ENCODE peak calls at places on chromosomes 12 and 14, in nine cellular contexts. One of them, this sample, is unnamed.

GRCh38 chr14:52266179-52266578 is 1.3 kb upstream of the PTGDR start:
- DNase-seq in Peyer's patch: no peak
- DNase-seq in naive thymus-derived CD8-positive, alpha-beta T cell: no peak
- DNase-seq in SIG-M5: no peak
- DNase-seq in keratinocyte: no peak
- DNase-seq in stimulated activated CD4-positive, alpha-beta T cell treated with anti-CD3 and anti-CD28 coated beads, Interleukin-1b, Interleukin-23, amount 100 ng/mL, for 1 hour: no peak
- DNase-seq in type B pancreatic cell: no peak
- DNase-seq in NAMALWA: no peak
- DNase-seq in right cardiac atrium: peak
- DNase-seq in this sample: no peak

GRCh38 chr12:71556881-71557280 is 106.8 kb downstream of the ZFC3H1 start:
- DNase-seq in Peyer's patch: no peak
- DNase-seq in naive thymus-derived CD8-positive, alpha-beta T cell: no peak
- DNase-seq in SIG-M5: no peak
- DNase-seq in keratinocyte: peak
- DNase-seq in stimulated activated CD4-positive, alpha-beta T cell treated with anti-CD3 and anti-CD28 coated beads, Interleukin-1b, Interleukin-23, amount 100 ng/mL, for 1 hour: no peak
- DNase-seq in type B pancreatic cell: no peak
- DNase-seq in NAMALWA: no peak
- DNase-seq in right cardiac atrium: no peak
- DNase-seq in this sample: no peak

GRCh38 chr14:72892879-72893635 is 844 bp downstream of the DPF3 start:
- DNase-seq in Peyer's patch: peak
- DNase-seq in naive thymus-derived CD8-positive, alpha-beta T cell: peak
- DNase-seq in SIG-M5: no peak
- DNase-seq in keratinocyte: no peak
- DNase-seq in stimulated activated CD4-positive, alpha-beta T cell treated with anti-CD3 and anti-CD28 coated beads, Interleukin-1b, Interleukin-23, amount 100 ng/mL, for 1 hour: no peak
- DNase-seq in type B pancreatic cell: peak
- DNase-seq in NAMALWA: no peak
- DNase-seq in right cardiac atrium: peak
- DNase-seq in this sample: no peak

GRCh38 chr14:91906374-91906773 is 39.0 kb upstream of the TC2N start:
- DNase-seq in Peyer's patch: no peak
- DNase-seq in naive thymus-derived CD8-positive, alpha-beta T cell: no peak
- DNase-seq in SIG-M5: no peak
- DNase-seq in keratinocyte: no peak
- DNase-seq in stimulated activated CD4-positive, alpha-beta T cell treated with anti-CD3 and anti-CD28 coated beads, Interleukin-1b, Interleukin-23, amount 100 ng/mL, for 1 hour: no peak
- DNase-seq in type B pancreatic cell: no peak
- DNase-seq in NAMALWA: no peak
- DNase-seq in right cardiac atrium: no peak
- DNase-seq in this sample: no peak

GRCh38 chr12:2336409-2336829 is 283.6 kb downstream of the CACNA1C start:
- DNase-seq in Peyer's patch: no peak
- DNase-seq in naive thymus-derived CD8-positive, alpha-beta T cell: no peak
- DNase-seq in SIG-M5: peak
- DNase-seq in keratinocyte: peak
- DNase-seq in stimulated activated CD4-positive, alpha-beta T cell treated with anti-CD3 and anti-CD28 coated beads, Interleukin-1b, Interleukin-23, amount 100 ng/mL, for 1 hour: no peak
- DNase-seq in type B pancreatic cell: no peak
- DNase-seq in NAMALWA: no peak
- DNase-seq in right cardiac atrium: no peak
- DNase-seq in this sample: no peak

GRCh38 chr12:54037360-54038259 is 4.8 kb downstream of the HOXC5 start:
- DNase-seq in Peyer's patch: no peak
- DNase-seq in naive thymus-derived CD8-positive, alpha-beta T cell: no peak
- DNase-seq in SIG-M5: no peak
- DNase-seq in keratinocyte: no peak
- DNase-seq in stimulated activated CD4-positive, alpha-beta T cell treated with anti-CD3 and anti-CD28 coated beads, Interleukin-1b, Interleukin-23, amount 100 ng/mL, for 1 hour: no peak
- DNase-seq in type B pancreatic cell: no peak
- DNase-seq in NAMALWA: no peak
- DNase-seq in right cardiac atrium: no peak
- DNase-seq in this sample: no peak

GRCh38 chr14:102907980-102908730 is 14.3 kb upstream of the AMN start:
- DNase-seq in Peyer's patch: no peak
- DNase-seq in naive thymus-derived CD8-positive, alpha-beta T cell: no peak
- DNase-seq in SIG-M5: no peak
- DNase-seq in keratinocyte: no peak
- DNase-seq in stimulated activated CD4-positive, alpha-beta T cell treated with anti-CD3 and anti-CD28 coated beads, Interleukin-1b, Interleukin-23, amount 100 ng/mL, for 1 hour: no peak
- DNase-seq in type B pancreatic cell: no peak
- DNase-seq in NAMALWA: no peak
- DNase-seq in right cardiac atrium: peak
- DNase-seq in this sample: no peak

GRCh38 chr12:1810201-1810930 is 10.0 kb upstream of the LRTM2 start:
- DNase-seq in Peyer's patch: no peak
- DNase-seq in naive thymus-derived CD8-positive, alpha-beta T cell: no peak
- DNase-seq in SIG-M5: no peak
- DNase-seq in keratinocyte: no peak
- DNase-seq in stimulated activated CD4-positive, alpha-beta T cell treated with anti-CD3 and anti-CD28 coated beads, Interleukin-1b, Interleukin-23, amount 100 ng/mL, for 1 hour: no peak
- DNase-seq in type B pancreatic cell: no peak
- DNase-seq in NAMALWA: no peak
- DNase-seq in right cardiac atrium: no peak
- DNase-seq in this sample: no peak

GRCh38 chr14:94473666-94474410 is 2.2 kb downstream of the SERPINA9 start:
- DNase-seq in Peyer's patch: peak
- DNase-seq in naive thymus-derived CD8-positive, alpha-beta T cell: no peak
- DNase-seq in SIG-M5: no peak
- DNase-seq in keratinocyte: no peak
- DNase-seq in stimulated activated CD4-positive, alpha-beta T cell treated with anti-CD3 and anti-CD28 coated beads, Interleukin-1b, Interleukin-23, amount 100 ng/mL, for 1 hour: no peak
- DNase-seq in type B pancreatic cell: no peak
- DNase-seq in NAMALWA: no peak
- DNase-seq in right cardiac atrium: no peak
- DNase-seq in this sample: peak

GRCh38 chr12:22321620-22322019 is 12.9 kb downstream of the ST8SIA1 start:
- DNase-seq in Peyer's patch: no peak
- DNase-seq in naive thymus-derived CD8-positive, alpha-beta T cell: no peak
- DNase-seq in SIG-M5: peak
- DNase-seq in keratinocyte: no peak
- DNase-seq in stimulated activated CD4-positive, alpha-beta T cell treated with anti-CD3 and anti-CD28 coated beads, Interleukin-1b, Interleukin-23, amount 100 ng/mL, for 1 hour: no peak
- DNase-seq in type B pancreatic cell: no peak
- DNase-seq in NAMALWA: peak
- DNase-seq in right cardiac atrium: peak
- DNase-seq in this sample: no peak

GRCh38 chr14:100004392-100004791 is 60.8 kb upstream of the EVL start:
- DNase-seq in Peyer's patch: no peak
- DNase-seq in naive thymus-derived CD8-positive, alpha-beta T cell: no peak
- DNase-seq in SIG-M5: no peak
- DNase-seq in keratinocyte: no peak
- DNase-seq in stimulated activated CD4-positive, alpha-beta T cell treated with anti-CD3 and anti-CD28 coated beads, Interleukin-1b, Interleukin-23, amount 100 ng/mL, for 1 hour: no peak
- DNase-seq in type B pancreatic cell: no peak
- DNase-seq in NAMALWA: peak
- DNase-seq in right cardiac atrium: no peak
- DNase-seq in this sample: no peak

GRCh38 chr14:73786632-73786941 is 65.0 kb upstream of the PTGR2 start:
- DNase-seq in Peyer's patch: no peak
- DNase-seq in naive thymus-derived CD8-positive, alpha-beta T cell: no peak
- DNase-seq in SIG-M5: no peak
- DNase-seq in keratinocyte: no peak
- DNase-seq in stimulated activated CD4-positive, alpha-beta T cell treated with anti-CD3 and anti-CD28 coated beads, Interleukin-1b, Interleukin-23, amount 100 ng/mL, for 1 hour: no peak
- DNase-seq in type B pancreatic cell: no peak
- DNase-seq in NAMALWA: peak
- DNase-seq in right cardiac atrium: peak
- DNase-seq in this sample: no peak

GRCh38 chr12:109888179-109889020 is 8.1 kb upstream of the GLTP start:
- DNase-seq in Peyer's patch: no peak
- DNase-seq in naive thymus-derived CD8-positive, alpha-beta T cell: no peak
- DNase-seq in SIG-M5: no peak
- DNase-seq in keratinocyte: peak
- DNase-seq in stimulated activated CD4-positive, alpha-beta T cell treated with anti-CD3 and anti-CD28 coated beads, Interleukin-1b, Interleukin-23, amount 100 ng/mL, for 1 hour: no peak
- DNase-seq in type B pancreatic cell: no peak
- DNase-seq in NAMALWA: peak
- DNase-seq in right cardiac atrium: no peak
- DNase-seq in this sample: no peak

GRCh38 chr12:7042847-7043246 is 17.7 kb upstream of the C1S start:
- DNase-seq in Peyer's patch: no peak
- DNase-seq in naive thymus-derived CD8-positive, alpha-beta T cell: no peak
- DNase-seq in SIG-M5: no peak
- DNase-seq in keratinocyte: no peak
- DNase-seq in stimulated activated CD4-positive, alpha-beta T cell treated with anti-CD3 and anti-CD28 coated beads, Interleukin-1b, Interleukin-23, amount 100 ng/mL, for 1 hour: no peak
- DNase-seq in type B pancreatic cell: no peak
- DNase-seq in NAMALWA: peak
- DNase-seq in right cardiac atrium: no peak
- DNase-seq in this sample: no peak

GRCh38 chr12:5807090-5807414 is 138.0 kb downstream of the ANO2 start:
- DNase-seq in Peyer's patch: no peak
- DNase-seq in naive thymus-derived CD8-positive, alpha-beta T cell: no peak
- DNase-seq in SIG-M5: no peak
- DNase-seq in keratinocyte: no peak
- DNase-seq in stimulated activated CD4-positive, alpha-beta T cell treated with anti-CD3 and anti-CD28 coated beads, Interleukin-1b, Interleukin-23, amount 100 ng/mL, for 1 hour: no peak
- DNase-seq in type B pancreatic cell: no peak
- DNase-seq in NAMALWA: no peak
- DNase-seq in right cardiac atrium: no peak
- DNase-seq in this sample: no peak

GRCh38 chr14:90293766-90294471 is 37.6 kb downstream of the PSMC1 start:
- DNase-seq in Peyer's patch: no peak
- DNase-seq in naive thymus-derived CD8-positive, alpha-beta T cell: no peak
- DNase-seq in SIG-M5: no peak
- DNase-seq in keratinocyte: no peak
- DNase-seq in stimulated activated CD4-positive, alpha-beta T cell treated with anti-CD3 and anti-CD28 coated beads, Interleukin-1b, Interleukin-23, amount 100 ng/mL, for 1 hour: no peak
- DNase-seq in type B pancreatic cell: no peak
- DNase-seq in NAMALWA: no peak
- DNase-seq in right cardiac atrium: no peak
- DNase-seq in this sample: no peak

GRCh38 chr12:66074561-66074960 is 56.0 kb downstream of the LLPH start:
- DNase-seq in Peyer's patch: no peak
- DNase-seq in naive thymus-derived CD8-positive, alpha-beta T cell: no peak
- DNase-seq in SIG-M5: no peak
- DNase-seq in keratinocyte: no peak
- DNase-seq in stimulated activated CD4-positive, alpha-beta T cell treated with anti-CD3 and anti-CD28 coated beads, Interleukin-1b, Interleukin-23, amount 100 ng/mL, for 1 hour: no peak
- DNase-seq in type B pancreatic cell: no peak
- DNase-seq in NAMALWA: no peak
- DNase-seq in right cardiac atrium: no peak
- DNase-seq in this sample: no peak

GRCh38 chr14:23910081-23910875 is 43.3 kb upstream of the DHRS4 start:
- DNase-seq in Peyer's patch: peak
- DNase-seq in naive thymus-derived CD8-positive, alpha-beta T cell: no peak
- DNase-seq in SIG-M5: no peak
- DNase-seq in keratinocyte: no peak
- DNase-seq in stimulated activated CD4-positive, alpha-beta T cell treated with anti-CD3 and anti-CD28 coated beads, Interleukin-1b, Interleukin-23, amount 100 ng/mL, for 1 hour: no peak
- DNase-seq in type B pancreatic cell: no peak
- DNase-seq in NAMALWA: peak
- DNase-seq in right cardiac atrium: no peak
- DNase-seq in this sample: no peak

GRCh38 chr14:67547224-67547780 is 14.2 kb downstream of the PLEKHH1 start:
- DNase-seq in Peyer's patch: no peak
- DNase-seq in naive thymus-derived CD8-positive, alpha-beta T cell: no peak
- DNase-seq in SIG-M5: no peak
- DNase-seq in keratinocyte: no peak
- DNase-seq in stimulated activated CD4-positive, alpha-beta T cell treated with anti-CD3 and anti-CD28 coated beads, Interleukin-1b, Interleukin-23, amount 100 ng/mL, for 1 hour: no peak
- DNase-seq in type B pancreatic cell: no peak
- DNase-seq in NAMALWA: no peak
- DNase-seq in right cardiac atrium: no peak
- DNase-seq in this sample: no peak

GRCh38 chr14:105171004-105171673 is 2.6 kb upstream of the JAG2 start:
- DNase-seq in Peyer's patch: no peak
- DNase-seq in naive thymus-derived CD8-positive, alpha-beta T cell: no peak
- DNase-seq in SIG-M5: no peak
- DNase-seq in keratinocyte: no peak
- DNase-seq in stimulated activated CD4-positive, alpha-beta T cell treated with anti-CD3 and anti-CD28 coated beads, Interleukin-1b, Interleukin-23, amount 100 ng/mL, for 1 hour: no peak
- DNase-seq in type B pancreatic cell: no peak
- DNase-seq in NAMALWA: no peak
- DNase-seq in right cardiac atrium: no peak
- DNase-seq in this sample: no peak

GRCh38 chr12:101616027-101616494 is 21.3 kb downstream of the MYBPC1 start:
- DNase-seq in Peyer's patch: no peak
- DNase-seq in naive thymus-derived CD8-positive, alpha-beta T cell: no peak
- DNase-seq in SIG-M5: no peak
- DNase-seq in keratinocyte: no peak
- DNase-seq in stimulated activated CD4-positive, alpha-beta T cell treated with anti-CD3 and anti-CD28 coated beads, Interleukin-1b, Interleukin-23, amount 100 ng/mL, for 1 hour: no peak
- DNase-seq in type B pancreatic cell: no peak
- DNase-seq in NAMALWA: peak
- DNase-seq in right cardiac atrium: no peak
- DNase-seq in this sample: no peak

GRCh38 chr12:24212496-24212895 is 263.0 kb upstream of the SOX5 start:
- DNase-seq in Peyer's patch: no peak
- DNase-seq in naive thymus-derived CD8-positive, alpha-beta T cell: no peak
- DNase-seq in SIG-M5: no peak
- DNase-seq in keratinocyte: no peak
- DNase-seq in stimulated activated CD4-positive, alpha-beta T cell treated with anti-CD3 and anti-CD28 coated beads, Interleukin-1b, Interleukin-23, amount 100 ng/mL, for 1 hour: no peak
- DNase-seq in type B pancreatic cell: no peak
- DNase-seq in NAMALWA: no peak
- DNase-seq in right cardiac atrium: no peak
- DNase-seq in this sample: no peak

GRCh38 chr14:29442720-29443119 is 484.9 kb downstream of the PRKD1 start:
- DNase-seq in Peyer's patch: no peak
- DNase-seq in naive thymus-derived CD8-positive, alpha-beta T cell: no peak
- DNase-seq in SIG-M5: no peak
- DNase-seq in keratinocyte: no peak
- DNase-seq in stimulated activated CD4-positive, alpha-beta T cell treated with anti-CD3 and anti-CD28 coated beads, Interleukin-1b, Interleukin-23, amount 100 ng/mL, for 1 hour: no peak
- DNase-seq in type B pancreatic cell: no peak
- DNase-seq in NAMALWA: no peak
- DNase-seq in right cardiac atrium: no peak
- DNase-seq in this sample: no peak

GRCh38 chr14:88837495-88837894 is 13.0 kb downstream of the TTC8 start:
- DNase-seq in Peyer's patch: no peak
- DNase-seq in naive thymus-derived CD8-positive, alpha-beta T cell: no peak
- DNase-seq in SIG-M5: no peak
- DNase-seq in keratinocyte: no peak
- DNase-seq in stimulated activated CD4-positive, alpha-beta T cell treated with anti-CD3 and anti-CD28 coated beads, Interleukin-1b, Interleukin-23, amount 100 ng/mL, for 1 hour: no peak
- DNase-seq in type B pancreatic cell: no peak
- DNase-seq in NAMALWA: no peak
- DNase-seq in right cardiac atrium: no peak
- DNase-seq in this sample: no peak

GRCh38 chr14:30584058-30584630 is 25.2 kb downstream of the G2E3 start:
- DNase-seq in Peyer's patch: no peak
- DNase-seq in naive thymus-derived CD8-positive, alpha-beta T cell: no peak
- DNase-seq in SIG-M5: no peak
- DNase-seq in keratinocyte: no peak
- DNase-seq in stimulated activated CD4-positive, alpha-beta T cell treated with anti-CD3 and anti-CD28 coated beads, Interleukin-1b, Interleukin-23, amount 100 ng/mL, for 1 hour: no peak
- DNase-seq in type B pancreatic cell: no peak
- DNase-seq in NAMALWA: no peak
- DNase-seq in right cardiac atrium: no peak
- DNase-seq in this sample: no peak

GRCh38 chr12:89156324-89156723 is 196.0 kb downstream of the DUSP6 start:
- DNase-seq in Peyer's patch: no peak
- DNase-seq in naive thymus-derived CD8-positive, alpha-beta T cell: no peak
- DNase-seq in SIG-M5: peak
- DNase-seq in keratinocyte: no peak
- DNase-seq in stimulated activated CD4-positive, alpha-beta T cell treated with anti-CD3 and anti-CD28 coated beads, Interleukin-1b, Interleukin-23, amount 100 ng/mL, for 1 hour: no peak
- DNase-seq in type B pancreatic cell: no peak
- DNase-seq in NAMALWA: no peak
- DNase-seq in right cardiac atrium: no peak
- DNase-seq in this sample: no peak

GRCh38 chr12:65990592-65990991 is 140.0 kb downstream of the LLPH start:
- DNase-seq in Peyer's patch: no peak
- DNase-seq in naive thymus-derived CD8-positive, alpha-beta T cell: no peak
- DNase-seq in SIG-M5: no peak
- DNase-seq in keratinocyte: no peak
- DNase-seq in stimulated activated CD4-positive, alpha-beta T cell treated with anti-CD3 and anti-CD28 coated beads, Interleukin-1b, Interleukin-23, amount 100 ng/mL, for 1 hour: no peak
- DNase-seq in type B pancreatic cell: no peak
- DNase-seq in NAMALWA: no peak
- DNase-seq in right cardiac atrium: no peak
- DNase-seq in this sample: no peak

GRCh38 chr14:57533214-57533613 is 39.6 kb upstream of the CCDC198 start:
- DNase-seq in Peyer's patch: no peak
- DNase-seq in naive thymus-derived CD8-positive, alpha-beta T cell: no peak
- DNase-seq in SIG-M5: no peak
- DNase-seq in keratinocyte: no peak
- DNase-seq in stimulated activated CD4-positive, alpha-beta T cell treated with anti-CD3 and anti-CD28 coated beads, Interleukin-1b, Interleukin-23, amount 100 ng/mL, for 1 hour: no peak
- DNase-seq in type B pancreatic cell: no peak
- DNase-seq in NAMALWA: peak
- DNase-seq in right cardiac atrium: no peak
- DNase-seq in this sample: no peak

GRCh38 chr14:99773496-99774203 is 19.6 kb upstream of the EML1 start:
- DNase-seq in Peyer's patch: no peak
- DNase-seq in naive thymus-derived CD8-positive, alpha-beta T cell: no peak
- DNase-seq in SIG-M5: no peak
- DNase-seq in keratinocyte: no peak
- DNase-seq in stimulated activated CD4-positive, alpha-beta T cell treated with anti-CD3 and anti-CD28 coated beads, Interleukin-1b, Interleukin-23, amount 100 ng/mL, for 1 hour: no peak
- DNase-seq in type B pancreatic cell: peak
- DNase-seq in NAMALWA: no peak
- DNase-seq in right cardiac atrium: no peak
- DNase-seq in this sample: no peak